ENCODE peak calls at places on chromosomes 12 and 14, in ten cellular contexts. One of them, this sample, is unnamed.

GRCh38 chr14:96762650-96763049 is 34.5 kb upstream of the VRK1 start:
- DNase-seq in stimulated activated CD4-positive, alpha-beta T cell treated with anti-CD3 and anti-CD28 coated beads, Interleukin-1b, Interleukin-23, amount 100 ng/mL, for 24 hours: no peak
- DNase-seq in GM12865: peak
- DNase-seq in MCF 10A: peak
- DNase-seq in stimulated activated CD8-positive, alpha-beta memory T cell treated with anti-CD3 and anti-CD28 coated beads, Interleukin-15, amount 100 ng/mL, for 24 hours: no peak
- DNase-seq in activated gamma-delta T cell treated with Interleukin-2 at 50 U/mL for 16 hours: no peak
- DNase-seq in NCI-H510A: peak
- DNase-seq in activated CD8-positive, alpha-beta memory T cell treated with anti-CD3 and anti-CD28 coated beads for 48 hours: no peak
- DNase-seq in HCT116: peak
- DNase-seq in NCI-H2171 treated with DMSO at 0.1 percent for 48 hours: peak
- DNase-seq in this sample: no peak

GRCh38 chr14:100825691-100826331 is at the start of gene MEG3:
- DNase-seq in stimulated activated CD4-positive, alpha-beta T cell treated with anti-CD3 and anti-CD28 coated beads, Interleukin-1b, Interleukin-23, amount 100 ng/mL, for 24 hours: no peak
- DNase-seq in GM12865: no peak
- DNase-seq in MCF 10A: no peak
- DNase-seq in stimulated activated CD8-positive, alpha-beta memory T cell treated with anti-CD3 and anti-CD28 coated beads, Interleukin-15, amount 100 ng/mL, for 24 hours: no peak
- DNase-seq in activated gamma-delta T cell treated with Interleukin-2 at 50 U/mL for 16 hours: no peak
- DNase-seq in NCI-H510A: no peak
- DNase-seq in activated CD8-positive, alpha-beta memory T cell treated with anti-CD3 and anti-CD28 coated beads for 48 hours: no peak
- DNase-seq in HCT116: no peak
- DNase-seq in NCI-H2171 treated with DMSO at 0.1 percent for 48 hours: peak
- DNase-seq in this sample: no peak

GRCh38 chr12:7934560-7935463 is 1.2 kb downstream of the SLC2A3 start:
- DNase-seq in stimulated activated CD4-positive, alpha-beta T cell treated with anti-CD3 and anti-CD28 coated beads, Interleukin-1b, Interleukin-23, amount 100 ng/mL, for 24 hours: no peak
- DNase-seq in GM12865: peak
- DNase-seq in MCF 10A: no peak
- DNase-seq in stimulated activated CD8-positive, alpha-beta memory T cell treated with anti-CD3 and anti-CD28 coated beads, Interleukin-15, amount 100 ng/mL, for 24 hours: no peak
- DNase-seq in activated gamma-delta T cell treated with Interleukin-2 at 50 U/mL for 16 hours: no peak
- DNase-seq in NCI-H510A: no peak
- DNase-seq in activated CD8-positive, alpha-beta memory T cell treated with anti-CD3 and anti-CD28 coated beads for 48 hours: no peak
- DNase-seq in HCT116: no peak
- DNase-seq in NCI-H2171 treated with DMSO at 0.1 percent for 48 hours: no peak
- DNase-seq in this sample: no peak

GRCh38 chr12:75488553-75488952 is 8.0 kb downstream of the GLIPR1 start:
- DNase-seq in stimulated activated CD4-positive, alpha-beta T cell treated with anti-CD3 and anti-CD28 coated beads, Interleukin-1b, Interleukin-23, amount 100 ng/mL, for 24 hours: no peak
- DNase-seq in GM12865: peak
- DNase-seq in MCF 10A: peak
- DNase-seq in stimulated activated CD8-positive, alpha-beta memory T cell treated with anti-CD3 and anti-CD28 coated beads, Interleukin-15, amount 100 ng/mL, for 24 hours: no peak
- DNase-seq in activated gamma-delta T cell treated with Interleukin-2 at 50 U/mL for 16 hours: no peak
- DNase-seq in NCI-H510A: no peak
- DNase-seq in activated CD8-positive, alpha-beta memory T cell treated with anti-CD3 and anti-CD28 coated beads for 48 hours: no peak
- DNase-seq in HCT116: no peak
- DNase-seq in NCI-H2171 treated with DMSO at 0.1 percent for 48 hours: no peak
- DNase-seq in this sample: no peak

GRCh38 chr12:32595251-32595650 is 83.8 kb upstream of the DNM1L start:
- DNase-seq in stimulated activated CD4-positive, alpha-beta T cell treated with anti-CD3 and anti-CD28 coated beads, Interleukin-1b, Interleukin-23, amount 100 ng/mL, for 24 hours: no peak
- DNase-seq in GM12865: no peak
- DNase-seq in MCF 10A: peak
- DNase-seq in stimulated activated CD8-positive, alpha-beta memory T cell treated with anti-CD3 and anti-CD28 coated beads, Interleukin-15, amount 100 ng/mL, for 24 hours: no peak
- DNase-seq in activated gamma-delta T cell treated with Interleukin-2 at 50 U/mL for 16 hours: no peak
- DNase-seq in NCI-H510A: no peak
- DNase-seq in activated CD8-positive, alpha-beta memory T cell treated with anti-CD3 and anti-CD28 coated beads for 48 hours: no peak
- DNase-seq in HCT116: no peak
- DNase-seq in NCI-H2171 treated with DMSO at 0.1 percent for 48 hours: no peak
- DNase-seq in this sample: peak

GRCh38 chr14:103102689-103103260 is 8.2 kb downstream of the EXOC3L4 start:
- DNase-seq in stimulated activated CD4-positive, alpha-beta T cell treated with anti-CD3 and anti-CD28 coated beads, Interleukin-1b, Interleukin-23, amount 100 ng/mL, for 24 hours: no peak
- DNase-seq in GM12865: no peak
- DNase-seq in MCF 10A: no peak
- DNase-seq in stimulated activated CD8-positive, alpha-beta memory T cell treated with anti-CD3 and anti-CD28 coated beads, Interleukin-15, amount 100 ng/mL, for 24 hours: no peak
- DNase-seq in activated gamma-delta T cell treated with Interleukin-2 at 50 U/mL for 16 hours: no peak
- DNase-seq in NCI-H510A: no peak
- DNase-seq in activated CD8-positive, alpha-beta memory T cell treated with anti-CD3 and anti-CD28 coated beads for 48 hours: no peak
- DNase-seq in HCT116: no peak
- DNase-seq in NCI-H2171 treated with DMSO at 0.1 percent for 48 hours: no peak
- DNase-seq in this sample: no peak

GRCh38 chr12:56220611-56221232 is 1.0 kb downstream of the RNF41 start:
- DNase-seq in stimulated activated CD4-positive, alpha-beta T cell treated with anti-CD3 and anti-CD28 coated beads, Interleukin-1b, Interleukin-23, amount 100 ng/mL, for 24 hours: no peak
- DNase-seq in GM12865: peak
- DNase-seq in MCF 10A: peak
- DNase-seq in stimulated activated CD8-positive, alpha-beta memory T cell treated with anti-CD3 and anti-CD28 coated beads, Interleukin-15, amount 100 ng/mL, for 24 hours: no peak
- DNase-seq in activated gamma-delta T cell treated with Interleukin-2 at 50 U/mL for 16 hours: no peak
- DNase-seq in NCI-H510A: no peak
- DNase-seq in activated CD8-positive, alpha-beta memory T cell treated with anti-CD3 and anti-CD28 coated beads for 48 hours: no peak
- DNase-seq in HCT116: no peak
- DNase-seq in NCI-H2171 treated with DMSO at 0.1 percent for 48 hours: no peak
- DNase-seq in this sample: no peak

GRCh38 chr14:79443602-79444001 is 767.7 kb downstream of the DIO2 start:
- DNase-seq in stimulated activated CD4-positive, alpha-beta T cell treated with anti-CD3 and anti-CD28 coated beads, Interleukin-1b, Interleukin-23, amount 100 ng/mL, for 24 hours: no peak
- DNase-seq in GM12865: no peak
- DNase-seq in MCF 10A: no peak
- DNase-seq in stimulated activated CD8-positive, alpha-beta memory T cell treated with anti-CD3 and anti-CD28 coated beads, Interleukin-15, amount 100 ng/mL, for 24 hours: no peak
- DNase-seq in activated gamma-delta T cell treated with Interleukin-2 at 50 U/mL for 16 hours: no peak
- DNase-seq in NCI-H510A: no peak
- DNase-seq in activated CD8-positive, alpha-beta memory T cell treated with anti-CD3 and anti-CD28 coated beads for 48 hours: no peak
- DNase-seq in HCT116: no peak
- DNase-seq in NCI-H2171 treated with DMSO at 0.1 percent for 48 hours: no peak
- DNase-seq in this sample: no peak

GRCh38 chr14:93318927-93319326 is 13.9 kb downstream of the BTBD7 start:
- DNase-seq in stimulated activated CD4-positive, alpha-beta T cell treated with anti-CD3 and anti-CD28 coated beads, Interleukin-1b, Interleukin-23, amount 100 ng/mL, for 24 hours: no peak
- DNase-seq in GM12865: no peak
- DNase-seq in MCF 10A: no peak
- DNase-seq in stimulated activated CD8-positive, alpha-beta memory T cell treated with anti-CD3 and anti-CD28 coated beads, Interleukin-15, amount 100 ng/mL, for 24 hours: no peak
- DNase-seq in activated gamma-delta T cell treated with Interleukin-2 at 50 U/mL for 16 hours: no peak
- DNase-seq in NCI-H510A: no peak
- DNase-seq in activated CD8-positive, alpha-beta memory T cell treated with anti-CD3 and anti-CD28 coated beads for 48 hours: no peak
- DNase-seq in HCT116: no peak
- DNase-seq in NCI-H2171 treated with DMSO at 0.1 percent for 48 hours: no peak
- DNase-seq in this sample: no peak

This sample was measured in keratinocyte.